ENCODE peak calls at places on chromosomes 12 and 14, in four cellular contexts. E is RWPE1, J is A172, K is left cardiac atrium. F is an unnamed sample.

GRCh38 chr12:29783773-29784666 is at the start of gene TMTC1:
- DNase-seq in E (peak), J (peak), K (peak), F (peak)

GRCh38 chr12:16361142-16361783 is 13.8 kb downstream of the MGST1 start:
- DNase-seq in E (no peak), K (no peak), J (no peak), F (no peak)

GRCh38 chr12:130016194-130016593 is 112.4 kb upstream of the TMEM132D start:
- DNase-seq in K (no peak), E (no peak), J (no peak), F (no peak)

GRCh38 chr12:54759751-54760150 is 94.6 kb upstream of the MUCL1 start:
- DNase-seq in J (peak), K (no peak), E (no peak), F (no peak)

GRCh38 chr12:80655751-80656150 is 51.7 kb upstream of the MYF6 start:
- DNase-seq in E (no peak), K (no peak), J (no peak), F (no peak)

GRCh38 chr12:93025145-93026103 is 96.3 kb upstream of the EEA1 start:
- DNase-seq in E (no peak), J (peak), K (no peak), F (no peak)

GRCh38 chr14:71243697-71244096 is 336.4 kb downstream of the PCNX1 start:
- DNase-seq in K (no peak), J (no peak), E (no peak), F (no peak)

GRCh38 chr12:90899456-90900182 is 55.4 kb downstream of the CCER1 start:
- DNase-seq in K (no peak), E (peak), J (peak), F (no peak)

GRCh38 chr12:109844983-109845841 is 12.0 kb upstream of the TRPV4 start:
- DNase-seq in E (peak), J (peak), K (peak), F (peak)

GRCh38 chr12:71640316-71640715 is 23.3 kb downstream of the ZFC3H1 start:
- DNase-seq in J (no peak), E (no peak), K (no peak), F (no peak)

GRCh38 chr14:69980457-69981414 is 101.5 kb downstream of the SMOC1 start:
- DNase-seq in E (peak), J (no peak), K (no peak), F (no peak)

GRCh38 chr12:69880566-69880965 is 55.5 kb downstream of the MYRFL start:
- DNase-seq in E (no peak), K (no peak), J (peak), F (no peak)

GRCh38 chr14:52033131-52033642 is 35.7 kb downstream of the NID2 start:
- DNase-seq in J (peak), E (no peak), K (no peak), F (no peak)

GRCh38 chr12:42119085-42119633 is 25.5 kb downstream of the GXYLT1 start:
- DNase-seq in J (peak), K (no peak), E (no peak), F (no peak)

GRCh38 chr12:12720637-12721250 is 3.6 kb downstream of the CDKN1B start:
- DNase-seq in E (no peak), K (no peak), J (peak), F (no peak)

GRCh38 chr14:59213368-59214315 is 25.2 kb downstream of the DAAM1 start:
- DNase-seq in J (no peak), K (no peak), E (no peak), F (no peak)

GRCh38 chr12:68203460-68203875 is 22.1 kb downstream of the IL26 start:
- DNase-seq in E (no peak), J (no peak), K (no peak), F (no peak)

GRCh38 chr14:30108975-30109700 is 181.5 kb upstream of the PRKD1 start:
- DNase-seq in J (no peak), K (no peak), E (no peak), F (no peak)

GRCh38 chr14:103418508-103418818 is 33.2 kb downstream of the MARK3 start:
- DNase-seq in E (no peak), K (no peak), J (peak), F (no peak)

GRCh38 chr14:106518054-106518943 is 991.9 kb downstream of the TMEM121 start:
- DNase-seq in J (no peak), E (no peak), K (peak), F (no peak)

GRCh38 chr12:46071335-46071734 is 81.0 kb upstream of the SCAF11 start:
- DNase-seq in J (no peak), K (no peak), E (no peak), F (no peak)

GRCh38 chr12:12837025-12837872 is 24.1 kb downstream of the DDX47 start:
- DNase-seq in J (peak), K (peak), E (peak), F (peak)

GRCh38 chr14:42192659-42193425 is 586.2 kb downstream of the LRFN5 start:
- DNase-seq in J (peak), K (no peak), E (peak), F (no peak)

GRCh38 chr12:1297206-1297605 is 297.2 kb downstream of the FBXL14 start:
- DNase-seq in K (no peak), J (no peak), E (no peak), F (no peak)

GRCh38 chr12:132065609-132066344 is 78.3 kb downstream of the DDX51 start:
- DNase-seq in E (no peak), K (no peak), J (no peak), F (no peak)

GRCh38 chr14:72629534-72629933 is 264.4 kb downstream of the DPF3 start:
- DNase-seq in E (no peak), J (no peak), K (no peak), F (no peak)

F was measured in uterus.